ENCODE peak calls at places on chromosomes 6 and 20, in five cellular contexts. L is A673; T is heart left ventricle; M is CD4-positive, alpha-beta T cell; B is transverse colon. J is an unnamed sample.

GRCh38 chr20:24953621-24954133 is 4.6 kb downstream of the CST7 start:
- DNase-seq in L (no peak), T (no peak), M (no peak), B (no peak), J (no peak)

GRCh38 chr20:17888044-17888443 is 80.5 kb downstream of the SNX5 start:
- DNase-seq in L (no peak), T (no peak), M (no peak), B (peak), J (no peak)

GRCh38 chr20:57627972-57628650 is 7.9 kb upstream of the ZBP1 start:
- DNase-seq in L (peak), T (peak), M (peak), B (peak), J (no peak)

GRCh38 chr6:134437376-134437775 is 119.5 kb upstream of the SGK1 start:
- DNase-seq in L (peak), T (peak), M (no peak), B (peak), J (no peak)

GRCh38 chr6:112310439-112311154 is 36.5 kb upstream of the RFPL4B start:
- DNase-seq in L (no peak), T (no peak), M (no peak), B (no peak), J (no peak)

GRCh38 chr6:135323202-135323668 is 142.1 kb downstream of the MYB start:
- DNase-seq in L (no peak), T (no peak), M (no peak), B (no peak), J (no peak)

GRCh38 chr20:58228484-58229197 is at the start of gene ANKRD60:
- DNase-seq in L (peak), T (no peak), M (no peak), B (no peak), J (no peak)

GRCh38 chr6:158369241-158369640 is 57.0 kb downstream of the TULP4 start:
- DNase-seq in L (no peak), T (no peak), M (no peak), B (no peak), J (no peak)

GRCh38 chr6:137717074-137718073 is 149.7 kb upstream of the TNFAIP3 start:
- DNase-seq in L (no peak), T (no peak), M (peak), B (no peak), J (no peak)

GRCh38 chr20:35635652-35636051 is 20.0 kb downstream of the SPAG4 start:
- DNase-seq in L (no peak), T (no peak), M (no peak), B (no peak), J (no peak)

GRCh38 chr6:54013966-54014365 is 97.3 kb upstream of the MLIP start:
- DNase-seq in L (no peak), T (no peak), M (no peak), B (no peak), J (no peak)

GRCh38 chr6:135922170-135922569 is 70.7 kb downstream of the PDE7B start:
- DNase-seq in L (peak), T (peak), M (no peak), B (no peak), J (no peak)

GRCh38 chr6:36997811-36998722 is 7.4 kb upstream of the FGD2 start:
- DNase-seq in L (no peak), T (peak), M (no peak), B (peak), J (no peak)

GRCh38 chr6:141610741-141611140 is 522.0 kb upstream of the GJE1 start:
- DNase-seq in L (peak), T (no peak), M (no peak), B (no peak), J (no peak)
- TF ChIP-seq CTCF in L (no peak), T (no peak), M (no peak), B (no peak), J (no peak)

GRCh38 chr6:88975369-88975768 is 12.0 kb upstream of the RNGTT start:
- DNase-seq in L (no peak), T (no peak), M (no peak), B (no peak), J (no peak)
- TF ChIP-seq CTCF in L (peak), T (no peak), M (no peak), B (no peak), J (no peak)

GRCh38 chr20:61254881-61255589 is 3.0 kb downstream of the CDH4 start:
- DNase-seq in L (no peak), T (no peak), M (no peak), B (no peak), J (no peak)

GRCh38 chr20:61251529-61252393 is at the start of gene CDH4:
- DNase-seq in L (peak), T (no peak), M (no peak), B (no peak), J (no peak)

GRCh38 chr20:61252601-61253263 is 671 bp downstream of the CDH4 start:
- DNase-seq in L (peak), T (no peak), M (no peak), B (no peak), J (no peak)

GRCh38 chr20:61253640-61254511 is 1.8 kb downstream of the CDH4 start:
- DNase-seq in L (peak), T (no peak), M (no peak), B (no peak), J (no peak)

GRCh38 chr20:61253264-61253639 is 1.2 kb downstream of the CDH4 start:
- DNase-seq in L (peak), T (no peak), M (no peak), B (no peak), J (no peak)
- TF ChIP-seq CTCF in L (peak), T (no peak), M (no peak), B (no peak), J (no peak)

GRCh38 chr20:46581386-46581785 is 30.9 kb upstream of the OCSTAMP start:
- DNase-seq in L (no peak), T (no peak), M (no peak), B (no peak), J (no peak)
- TF ChIP-seq CTCF in L (no peak), T (no peak), M (no peak), B (no peak), J (no peak)

GRCh38 chr20:3720068-3720467 is 7.7 kb upstream of the SIGLEC1 start:
- DNase-seq in L (no peak), T (no peak), M (no peak), B (no peak), J (no peak)

GRCh38 chr20:3712279-3712873 is at the start of gene SIGLEC1:
- DNase-seq in L (no peak), T (peak), M (no peak), B (peak), J (no peak)

GRCh38 chr20:3714092-3714491 is 1.7 kb upstream of the SIGLEC1 start:
- DNase-seq in L (no peak), T (no peak), M (no peak), B (no peak), J (no peak)

GRCh38 chr20:3719046-3719445 is 6.6 kb upstream of the SIGLEC1 start:
- DNase-seq in L (no peak), T (no peak), M (no peak), B (no peak), J (no peak)

DNA sequence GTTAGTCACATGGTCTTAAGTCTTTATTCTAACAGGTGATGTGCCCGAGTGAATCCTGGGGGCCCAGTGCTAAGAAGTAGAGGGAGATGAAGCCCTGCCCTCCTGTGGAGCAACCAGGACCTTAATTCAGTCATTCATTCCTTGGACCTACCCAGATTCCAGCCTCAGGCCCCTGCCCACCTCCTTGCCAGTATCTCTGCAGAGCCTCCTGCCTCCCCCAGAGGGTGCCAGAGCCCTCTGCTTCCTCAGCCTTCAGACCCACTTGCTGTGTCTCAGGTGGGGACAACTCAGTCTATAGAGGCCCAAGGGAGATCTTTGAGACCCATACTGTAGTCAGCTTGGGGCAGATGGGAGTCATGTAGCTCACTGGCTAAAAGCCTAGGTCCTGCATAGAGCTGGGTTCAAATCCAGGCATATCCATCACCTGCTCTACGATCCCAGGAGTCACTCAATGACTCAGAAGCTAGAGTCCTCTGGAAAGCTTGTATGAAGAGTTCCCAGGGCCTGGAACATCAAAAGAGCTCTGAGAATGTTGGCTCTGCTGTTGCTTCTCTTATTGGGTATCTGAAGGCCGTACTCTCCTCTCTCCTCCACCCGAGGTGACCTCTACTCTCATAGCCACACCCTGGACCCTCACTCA is 3.9 kb upstream of the SIGLEC1 start:
- DNase-seq in L (peak), T (no peak), M (no peak), B (no peak), J (no peak)
- TF ChIP-seq CTCF in L (peak), T (peak), M (peak), B (peak), J (no peak)

J was measured in omental fat pad.